ENCODE peak calls at places on chromosome 11, in four cellular contexts. One of them, this sample, is unnamed.

GRCh38 chr11:95877288-95877687 is 46.6 kb downstream of the MTMR2 start:
- DNase-seq in CD4-positive, CD25-positive, alpha-beta regulatory T cell: no peak
- DNase-seq in sigmoid colon: no peak
- DNase-seq in cardiac muscle cell: no peak
- DNase-seq in this sample: no peak

GRCh38 chr11:25562417-25562816 is 769.5 kb upstream of the ANO3 start:
- DNase-seq in CD4-positive, CD25-positive, alpha-beta regulatory T cell: no peak
- DNase-seq in cardiac muscle cell: no peak
- DNase-seq in sigmoid colon: no peak
- DNase-seq in this sample: no peak

GRCh38 chr11:78078218-78079167 is 1.2 kb downstream of the NDUFC2 start:
- DNase-seq in CD4-positive, CD25-positive, alpha-beta regulatory T cell: no peak
- DNase-seq in cardiac muscle cell: no peak
- DNase-seq in sigmoid colon: no peak
- DNase-seq in this sample: peak; percentile 54

GRCh38 chr11:95659088-95659487 is 130.5 kb downstream of the FAM76B start:
- DNase-seq in cardiac muscle cell: no peak
- DNase-seq in sigmoid colon: no peak
- DNase-seq in CD4-positive, CD25-positive, alpha-beta regulatory T cell: no peak
- DNase-seq in this sample: no peak

GRCh38 chr11:83540112-83540675 is 254.0 kb upstream of the CCDC90B start:
- DNase-seq in sigmoid colon: no peak
- DNase-seq in cardiac muscle cell: no peak
- DNase-seq in CD4-positive, CD25-positive, alpha-beta regulatory T cell: no peak
- DNase-seq in this sample: no peak

GRCh38 chr11:79896258-79896657 is 455.4 kb upstream of the TENM4 start:
- DNase-seq in CD4-positive, CD25-positive, alpha-beta regulatory T cell: no peak
- DNase-seq in sigmoid colon: no peak
- DNase-seq in cardiac muscle cell: no peak
- DNase-seq in this sample: no peak

GRCh38 chr11:124069429-124070401 is 28.6 kb upstream of the OR10G7 start:
- DNase-seq in cardiac muscle cell: peak; percentile 61
- DNase-seq in sigmoid colon: no peak
- DNase-seq in CD4-positive, CD25-positive, alpha-beta regulatory T cell: peak; percentile 76
- DNase-seq in this sample: no peak

GRCh38 chr11:19551454-19551853 is 161.2 kb upstream of the NAV2 start:
- DNase-seq in cardiac muscle cell: no peak
- DNase-seq in CD4-positive, CD25-positive, alpha-beta regulatory T cell: no peak
- DNase-seq in sigmoid colon: no peak
- DNase-seq in this sample: no peak

GRCh38 chr11:105618343-105618955 is 8.6 kb downstream of the GRIA4 start:
- DNase-seq in cardiac muscle cell: no peak
- DNase-seq in sigmoid colon: no peak
- DNase-seq in CD4-positive, CD25-positive, alpha-beta regulatory T cell: no peak
- DNase-seq in this sample: no peak

GRCh38 chr11:10666976-10667892 is 26.3 kb downstream of the IRAG1 start:
- DNase-seq in CD4-positive, CD25-positive, alpha-beta regulatory T cell: no peak
- DNase-seq in cardiac muscle cell: no peak
- DNase-seq in sigmoid colon: no peak
- DNase-seq in this sample: peak; percentile 21

GRCh38 chr11:34840736-34841386 is 75.3 kb downstream of the APIP start:
- DNase-seq in CD4-positive, CD25-positive, alpha-beta regulatory T cell: peak; percentile 59
- DNase-seq in sigmoid colon: no peak
- DNase-seq in cardiac muscle cell: peak; percentile 2
- DNase-seq in this sample: peak; percentile 47

GRCh38 chr11:124748481-124749338 is 3.3 kb downstream of the VSIG2 start:
- DNase-seq in CD4-positive, CD25-positive, alpha-beta regulatory T cell: no peak
- DNase-seq in sigmoid colon: no peak
- DNase-seq in cardiac muscle cell: no peak
- DNase-seq in this sample: peak; percentile 38

GRCh38 chr11:119863811-119864601 is 135.0 kb upstream of the NECTIN1 start:
- DNase-seq in CD4-positive, CD25-positive, alpha-beta regulatory T cell: no peak
- DNase-seq in cardiac muscle cell: no peak
- DNase-seq in sigmoid colon: no peak
- DNase-seq in this sample: no peak

GRCh38 chr11:62353841-62354240 is 16.6 kb downstream of the ASRGL1 start:
- DNase-seq in sigmoid colon: no peak
- DNase-seq in cardiac muscle cell: no peak
- DNase-seq in CD4-positive, CD25-positive, alpha-beta regulatory T cell: no peak
- DNase-seq in this sample: peak; percentile 8

GRCh38 chr11:1863352-1864215 is 10.7 kb downstream of the LSP1 start:
- DNase-seq in cardiac muscle cell: peak; percentile 61
- DNase-seq in CD4-positive, CD25-positive, alpha-beta regulatory T cell: no peak
- DNase-seq in sigmoid colon: peak; percentile 94
- DNase-seq in this sample: peak; percentile 81

GRCh38 chr11:82680252-82680651 is 53.4 kb downstream of the FAM181B start:
- DNase-seq in cardiac muscle cell: no peak
- DNase-seq in sigmoid colon: no peak
- DNase-seq in CD4-positive, CD25-positive, alpha-beta regulatory T cell: no peak
- DNase-seq in this sample: peak; percentile 92

GRCh38 chr11:416757-417621 is 2.2 kb upstream of the SIGIRR start:
- DNase-seq in CD4-positive, CD25-positive, alpha-beta regulatory T cell: peak; percentile 70
- DNase-seq in sigmoid colon: no peak
- DNase-seq in cardiac muscle cell: peak; percentile 34
- DNase-seq in this sample: peak; percentile 37

GRCh38 chr11:86294026-86294425 is 8.0 kb upstream of the HIKESHI start:
- DNase-seq in cardiac muscle cell: no peak
- DNase-seq in sigmoid colon: no peak
- DNase-seq in CD4-positive, CD25-positive, alpha-beta regulatory T cell: no peak
- DNase-seq in this sample: no peak

GRCh38 chr11:72704028-72704782 is 30.0 kb upstream of the PDE2A start:
- DNase-seq in sigmoid colon: no peak
- DNase-seq in cardiac muscle cell: no peak
- DNase-seq in CD4-positive, CD25-positive, alpha-beta regulatory T cell: no peak
- DNase-seq in this sample: no peak

GRCh38 chr11:59201376-59201775 is 11.4 kb downstream of the MPEG1 start:
- DNase-seq in CD4-positive, CD25-positive, alpha-beta regulatory T cell: no peak
- DNase-seq in sigmoid colon: no peak
- DNase-seq in cardiac muscle cell: no peak
- DNase-seq in this sample: no peak

GRCh38 chr11:132471491-132471890 is 1060.8 kb downstream of the OPCML start:
- DNase-seq in cardiac muscle cell: no peak
- DNase-seq in CD4-positive, CD25-positive, alpha-beta regulatory T cell: no peak
- DNase-seq in sigmoid colon: no peak
- DNase-seq in this sample: no peak

DNA sequence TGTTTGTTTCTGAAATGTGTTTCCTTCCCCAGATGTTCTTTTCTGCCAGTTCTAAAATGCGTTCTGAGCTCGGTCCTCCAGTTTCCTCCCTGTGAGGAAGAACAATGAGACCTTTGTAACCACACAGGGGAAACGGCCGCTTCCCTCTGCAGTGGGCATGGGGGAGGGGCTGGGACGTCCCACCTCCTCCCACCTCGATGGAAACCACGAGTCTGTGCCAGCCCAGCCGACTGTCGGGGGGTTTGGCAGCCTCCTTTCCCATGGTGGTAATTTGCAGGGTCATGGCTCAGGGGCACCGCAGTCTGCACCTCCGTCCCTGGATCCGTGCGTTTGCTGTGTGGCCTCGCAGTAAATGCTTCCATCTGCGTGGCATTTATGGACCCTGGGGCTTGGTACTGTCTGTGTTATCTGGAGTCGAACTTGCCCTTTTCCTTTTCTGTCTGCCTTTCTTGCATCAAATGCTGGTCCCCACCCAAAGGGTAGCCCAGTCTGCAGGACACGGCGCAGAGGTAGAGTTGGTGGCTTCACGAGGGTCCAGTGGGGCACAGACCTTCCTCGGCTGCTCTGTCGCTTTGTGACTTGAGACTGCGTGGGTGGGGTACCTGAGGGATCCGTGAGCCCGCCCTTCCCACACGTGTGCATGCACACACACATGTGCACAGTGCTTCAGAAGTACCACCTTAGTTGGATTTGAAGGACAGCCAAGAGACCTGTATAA is 16.1 kb downstream of the LRP5 start:
- DNase-seq in CD4-positive, CD25-positive, alpha-beta regulatory T cell: peak; percentile 35
- DNase-seq in cardiac muscle cell: no peak
- DNase-seq in sigmoid colon: peak; percentile 72
- DNase-seq in this sample: no peak
- H3K27ac ChIP-seq in CD4-positive, CD25-positive, alpha-beta regulatory T cell: no peak overlapping the region
- H3K27ac ChIP-seq in cardiac muscle cell: no peak overlapping the region
- H3K27ac ChIP-seq in sigmoid colon: no peak overlapping the region
- H3K27ac ChIP-seq in this sample: no peak overlapping the region

DNA sequence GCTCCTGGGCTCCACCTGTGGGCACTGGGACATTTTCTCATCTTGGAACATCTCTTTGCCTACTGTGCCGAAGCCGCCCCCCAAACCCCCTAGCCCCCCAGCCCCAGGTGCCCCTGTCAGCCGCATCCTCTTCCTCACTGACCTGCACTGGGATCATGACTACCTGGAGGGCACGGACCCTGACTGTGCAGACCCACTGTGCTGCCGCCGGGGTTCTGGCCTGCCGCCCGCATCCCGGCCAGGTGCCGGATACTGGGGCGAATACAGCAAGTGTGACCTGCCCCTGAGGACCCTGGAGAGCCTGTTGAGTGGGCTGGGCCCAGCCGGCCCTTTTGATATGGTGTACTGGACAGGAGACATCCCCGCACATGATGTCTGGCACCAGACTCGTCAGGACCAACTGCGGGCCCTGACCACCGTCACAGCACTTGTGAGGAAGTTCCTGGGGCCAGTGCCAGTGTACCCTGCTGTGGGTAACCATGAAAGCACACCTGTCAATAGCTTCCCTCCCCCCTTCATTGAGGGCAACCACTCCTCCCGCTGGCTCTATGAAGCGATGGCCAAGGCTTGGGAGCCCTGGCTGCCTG is 1.4 kb downstream of the SMPD1 start:
- DNase-seq in sigmoid colon: no peak
- DNase-seq in cardiac muscle cell: no peak
- DNase-seq in CD4-positive, CD25-positive, alpha-beta regulatory T cell: no peak
- DNase-seq in this sample: no peak
- H3K4me3 ChIP-seq in sigmoid colon: no peak overlapping the region
- H3K4me3 ChIP-seq in cardiac muscle cell: no peak overlapping the region
- H3K4me3 ChIP-seq in CD4-positive, CD25-positive, alpha-beta regulatory T cell: peak overlapping the region; percentile 86
- H3K4me3 ChIP-seq in this sample: no peak overlapping the region

GRCh38 chr11:12182650-12183511 is 72.5 kb downstream of the MICAL2 start:
- DNase-seq in cardiac muscle cell: peak; percentile 90
- DNase-seq in CD4-positive, CD25-positive, alpha-beta regulatory T cell: no peak
- DNase-seq in sigmoid colon: no peak
- DNase-seq in this sample: peak; percentile 95

GRCh38 chr11:12179521-12179920 is 69.1 kb downstream of the MICAL2 start:
- DNase-seq in CD4-positive, CD25-positive, alpha-beta regulatory T cell: no peak
- DNase-seq in cardiac muscle cell: no peak
- DNase-seq in sigmoid colon: no peak
- DNase-seq in this sample: no peak

GRCh38 chr11:12177739-12178338 is 67.4 kb downstream of the MICAL2 start:
- DNase-seq in cardiac muscle cell: peak; percentile 54
- DNase-seq in sigmoid colon: no peak
- DNase-seq in CD4-positive, CD25-positive, alpha-beta regulatory T cell: no peak
- DNase-seq in this sample: peak; percentile 41

GRCh38 chr11:12179019-12179418 is 68.6 kb downstream of the MICAL2 start:
- DNase-seq in CD4-positive, CD25-positive, alpha-beta regulatory T cell: no peak
- DNase-seq in sigmoid colon: no peak
- DNase-seq in cardiac muscle cell: peak; percentile 33
- DNase-seq in this sample: no peak

DNA sequence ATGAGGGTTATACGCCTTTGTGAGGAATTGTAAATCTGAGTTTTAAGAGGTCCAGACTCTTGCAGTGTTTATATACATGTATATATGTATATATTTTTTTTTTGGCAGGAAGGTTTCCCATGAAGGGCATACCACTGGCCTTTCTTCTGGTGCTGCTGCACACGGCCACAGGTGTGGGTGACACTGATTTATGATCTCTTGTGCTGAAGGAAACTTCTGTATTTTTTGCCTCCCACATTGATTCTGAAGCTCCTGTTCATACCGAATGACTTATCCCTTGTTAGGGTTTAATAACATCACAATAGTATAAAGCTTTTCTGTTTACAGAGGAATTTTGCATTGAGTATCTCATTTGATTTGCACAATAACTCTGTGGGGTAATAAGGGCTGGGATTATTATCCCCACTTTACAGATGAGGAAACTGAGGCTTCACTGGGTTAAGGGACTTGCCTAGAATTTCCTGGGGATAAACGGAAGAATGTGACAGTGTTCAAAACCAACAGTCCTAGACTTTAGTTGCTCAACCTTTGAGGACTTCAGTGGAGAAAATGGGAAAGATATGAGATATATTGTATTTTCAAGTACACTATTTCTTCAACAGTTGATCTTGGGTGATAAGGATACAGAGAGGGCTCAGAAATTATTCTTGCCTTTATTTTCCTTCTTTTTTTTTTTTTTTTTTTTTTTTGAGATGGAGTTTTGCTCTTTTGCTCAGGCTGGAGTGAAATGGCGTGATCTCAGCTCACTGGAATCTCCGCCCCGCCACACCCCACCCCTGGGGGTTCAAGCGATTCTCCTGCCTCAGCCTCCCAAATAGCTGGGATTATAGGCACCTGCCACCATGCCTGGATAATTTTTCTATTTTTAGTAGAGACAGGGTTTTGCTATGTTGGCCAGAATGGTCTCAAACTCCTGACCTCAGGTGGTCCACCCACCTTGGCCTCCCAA is 70.1 kb downstream of the MICAL2 start:
- DNase-seq in sigmoid colon: no peak
- DNase-seq in cardiac muscle cell: no peak
- DNase-seq in CD4-positive, CD25-positive, alpha-beta regulatory T cell: no peak
- DNase-seq in this sample: peak; percentile 69
- H3K27ac ChIP-seq in sigmoid colon: peak overlapping the region; percentile 77
- H3K27ac ChIP-seq in cardiac muscle cell: peak overlapping the region; percentile 96
- H3K27ac ChIP-seq in CD4-positive, CD25-positive, alpha-beta regulatory T cell: no peak overlapping the region
- H3K27ac ChIP-seq in this sample: peak overlapping the region; percentile 98

GRCh38 chr11:128584253-128584652 is 3.1 kb downstream of the ETS1 start:
- DNase-seq in sigmoid colon: no peak
- DNase-seq in CD4-positive, CD25-positive, alpha-beta regulatory T cell: no peak
- DNase-seq in cardiac muscle cell: no peak
- DNase-seq in this sample: no peak

GRCh38 chr11:128588086-128588485 is 728 bp upstream of the ETS1 start:
- DNase-seq in CD4-positive, CD25-positive, alpha-beta regulatory T cell: no peak
- DNase-seq in cardiac muscle cell: no peak
- DNase-seq in sigmoid colon: no peak
- DNase-seq in this sample: no peak

GRCh38 chr11:128586689-128587088 is 669 bp downstream of the ETS1 start:
- DNase-seq in sigmoid colon: no peak
- DNase-seq in cardiac muscle cell: no peak
- DNase-seq in CD4-positive, CD25-positive, alpha-beta regulatory T cell: no peak
- DNase-seq in this sample: no peak

GRCh38 chr11:128587415-128587814 is at the start of gene ETS1:
- DNase-seq in sigmoid colon: no peak
- DNase-seq in CD4-positive, CD25-positive, alpha-beta regulatory T cell: no peak
- DNase-seq in cardiac muscle cell: peak; percentile 21
- DNase-seq in this sample: no peak

DNA sequence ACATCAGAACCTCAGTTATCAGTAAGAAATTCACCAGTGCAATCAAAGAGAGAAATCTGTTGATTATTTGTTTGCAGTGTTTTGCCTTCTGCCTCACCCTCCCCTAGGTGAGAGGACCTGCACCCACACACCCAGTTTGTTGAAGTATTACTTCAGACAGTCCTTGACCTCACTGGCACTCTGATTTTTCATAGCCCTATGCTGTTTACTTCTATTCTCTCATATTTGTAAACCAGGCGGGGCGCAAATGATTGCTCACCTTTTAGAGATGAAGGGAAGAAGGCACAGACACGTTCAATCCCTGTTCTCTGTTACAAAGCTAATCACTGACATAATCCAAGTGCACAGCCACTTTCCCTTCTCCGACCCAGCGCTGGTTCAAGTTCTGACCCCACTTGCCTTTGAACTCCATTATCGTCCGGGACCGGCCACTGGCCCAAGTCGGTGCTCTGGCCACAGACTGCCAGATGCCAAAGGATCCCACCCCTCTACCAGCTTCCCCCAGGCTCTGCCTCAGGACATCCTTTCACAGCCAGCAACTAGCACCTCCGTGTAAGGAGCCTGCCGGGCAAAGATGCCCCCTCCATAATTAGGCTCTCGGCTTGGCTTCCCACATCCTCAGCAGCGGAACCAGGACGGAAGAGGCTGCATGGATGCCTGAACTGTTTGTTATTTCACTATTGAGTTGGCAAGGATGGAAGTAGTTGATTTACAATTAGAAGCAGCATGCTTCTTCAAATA is 1.7 kb downstream of the ETS1 start:
- DNase-seq in CD4-positive, CD25-positive, alpha-beta regulatory T cell: no peak
- DNase-seq in sigmoid colon: no peak
- DNase-seq in cardiac muscle cell: no peak
- DNase-seq in this sample: no peak
- H3K4me3 ChIP-seq in CD4-positive, CD25-positive, alpha-beta regulatory T cell: no peak overlapping the region
- H3K4me3 ChIP-seq in sigmoid colon: no peak overlapping the region
- H3K4me3 ChIP-seq in cardiac muscle cell: no peak overlapping the region
- H3K4me3 ChIP-seq in this sample: no peak overlapping the region

This sample was measured in PC-9.